ENCODE peak calls at places on chromosomes 11 and 22, in seven cellular contexts. One of them, this sample, is unnamed.
A peak's percentile ranks its signal among the peaks of the same experiment; 100 is the strongest.

GRCh38 chr11:28269621-28270020 is 161.4 kb downstream of the METTL15 start:
- DNase-seq in Peyer's patch: no peak
- DNase-seq in lower lobe of right lung: no peak
- DNase-seq in heart left ventricle: no peak
- DNase-seq in CD8-positive, alpha-beta memory T cell: no peak
- DNase-seq in MM.1S: no peak
- DNase-seq in colonic mucosa: no peak
- DNase-seq in this sample: no peak

GRCh38 chr11:66920978-66921784 is 37.0 kb downstream of the PC start:
- DNase-seq in Peyer's patch: no peak
- DNase-seq in lower lobe of right lung: no peak
- DNase-seq in heart left ventricle: no peak
- DNase-seq in CD8-positive, alpha-beta memory T cell: no peak
- DNase-seq in MM.1S: no peak
- DNase-seq in colonic mucosa: no peak
- DNase-seq in this sample: no peak

GRCh38 chr11:100731471-100731870 is 44.4 kb downstream of the ARHGAP42 start:
- DNase-seq in Peyer's patch: no peak
- DNase-seq in lower lobe of right lung: no peak
- DNase-seq in heart left ventricle: no peak
- DNase-seq in CD8-positive, alpha-beta memory T cell: no peak
- DNase-seq in MM.1S: no peak
- DNase-seq in colonic mucosa: no peak
- DNase-seq in this sample: no peak

GRCh38 chr22:38863531-38864131 is 8.4 kb downstream of the CBX6 start:
- DNase-seq in Peyer's patch: no peak
- DNase-seq in lower lobe of right lung: peak; percentile 36
- DNase-seq in heart left ventricle: no peak
- DNase-seq in CD8-positive, alpha-beta memory T cell: no peak
- DNase-seq in MM.1S: no peak
- DNase-seq in colonic mucosa: no peak
- DNase-seq in this sample: no peak

GRCh38 chr11:31967404-31967950 is 123.4 kb upstream of the RCN1 start:
- DNase-seq in Peyer's patch: no peak
- DNase-seq in lower lobe of right lung: no peak
- DNase-seq in heart left ventricle: no peak
- DNase-seq in CD8-positive, alpha-beta memory T cell: no peak
- DNase-seq in MM.1S: no peak
- DNase-seq in colonic mucosa: no peak
- DNase-seq in this sample: no peak

GRCh38 chr11:64598106-64598796 is 7.2 kb downstream of the SLC22A12 start:
- DNase-seq in Peyer's patch: no peak
- DNase-seq in lower lobe of right lung: peak; percentile 21
- DNase-seq in heart left ventricle: no peak
- DNase-seq in CD8-positive, alpha-beta memory T cell: no peak
- DNase-seq in MM.1S: no peak
- DNase-seq in colonic mucosa: no peak
- DNase-seq in this sample: no peak

GRCh38 chr22:50656122-50657070 is 16.2 kb upstream of the SHANK3 start:
- DNase-seq in Peyer's patch: no peak
- DNase-seq in lower lobe of right lung: peak; percentile 52
- DNase-seq in heart left ventricle: peak; percentile 73
- DNase-seq in CD8-positive, alpha-beta memory T cell: no peak
- DNase-seq in MM.1S: no peak
- DNase-seq in colonic mucosa: no peak
- DNase-seq in this sample: no peak

GRCh38 chr11:33751878-33752277 is 15.7 kb upstream of the CD59 start:
- DNase-seq in Peyer's patch: no peak
- DNase-seq in lower lobe of right lung: no peak
- DNase-seq in heart left ventricle: no peak
- DNase-seq in CD8-positive, alpha-beta memory T cell: no peak
- DNase-seq in MM.1S: no peak
- DNase-seq in colonic mucosa: no peak
- DNase-seq in this sample: no peak

GRCh38 chr11:123366924-123367323 is 63.1 kb upstream of the GRAMD1B start:
- DNase-seq in Peyer's patch: no peak
- DNase-seq in lower lobe of right lung: no peak
- DNase-seq in heart left ventricle: no peak
- DNase-seq in CD8-positive, alpha-beta memory T cell: no peak
- DNase-seq in MM.1S: no peak
- DNase-seq in colonic mucosa: no peak
- DNase-seq in this sample: no peak

GRCh38 chr22:37802310-37803194 is 5.2 kb upstream of the GCAT start:
- DNase-seq in Peyer's patch: no peak
- DNase-seq in lower lobe of right lung: peak; percentile 75
- DNase-seq in heart left ventricle: peak; percentile 73
- DNase-seq in CD8-positive, alpha-beta memory T cell: no peak
- DNase-seq in MM.1S: no peak
- DNase-seq in colonic mucosa: peak; percentile 70
- DNase-seq in this sample: no peak

GRCh38 chr11:62431171-62431895 is 12.5 kb downstream of the SCGB1A1 start:
- DNase-seq in Peyer's patch: no peak
- DNase-seq in lower lobe of right lung: no peak
- DNase-seq in heart left ventricle: no peak
- DNase-seq in CD8-positive, alpha-beta memory T cell: no peak
- DNase-seq in MM.1S: no peak
- DNase-seq in colonic mucosa: no peak
- DNase-seq in this sample: no peak

GRCh38 chr11:116414357-116414756 is 358.4 kb downstream of the BUD13 start:
- DNase-seq in Peyer's patch: no peak
- DNase-seq in lower lobe of right lung: no peak
- DNase-seq in heart left ventricle: no peak
- DNase-seq in CD8-positive, alpha-beta memory T cell: no peak
- DNase-seq in MM.1S: no peak
- DNase-seq in colonic mucosa: no peak
- DNase-seq in this sample: no peak

GRCh38 chr22:39559456-39560105 is 11.0 kb upstream of the CACNA1I start:
- DNase-seq in Peyer's patch: no peak
- DNase-seq in lower lobe of right lung: no peak
- DNase-seq in heart left ventricle: no peak
- DNase-seq in CD8-positive, alpha-beta memory T cell: no peak
- DNase-seq in MM.1S: no peak
- DNase-seq in colonic mucosa: no peak
- DNase-seq in this sample: no peak

GRCh38 chr11:74739546-74740270 is 8.5 kb upstream of the CHRDL2 start:
- DNase-seq in Peyer's patch: no peak
- DNase-seq in lower lobe of right lung: no peak
- DNase-seq in heart left ventricle: peak; percentile 47
- DNase-seq in CD8-positive, alpha-beta memory T cell: peak; percentile 31
- DNase-seq in MM.1S: peak; percentile 31
- DNase-seq in colonic mucosa: peak; percentile 36
- DNase-seq in this sample: no peak

GRCh38 chr22:24590596-24591173 is 2.2 kb downstream of the LRRC75B start:
- DNase-seq in Peyer's patch: no peak
- DNase-seq in lower lobe of right lung: no peak
- DNase-seq in heart left ventricle: no peak
- DNase-seq in CD8-positive, alpha-beta memory T cell: no peak
- DNase-seq in MM.1S: no peak
- DNase-seq in colonic mucosa: no peak
- DNase-seq in this sample: no peak

DNA sequence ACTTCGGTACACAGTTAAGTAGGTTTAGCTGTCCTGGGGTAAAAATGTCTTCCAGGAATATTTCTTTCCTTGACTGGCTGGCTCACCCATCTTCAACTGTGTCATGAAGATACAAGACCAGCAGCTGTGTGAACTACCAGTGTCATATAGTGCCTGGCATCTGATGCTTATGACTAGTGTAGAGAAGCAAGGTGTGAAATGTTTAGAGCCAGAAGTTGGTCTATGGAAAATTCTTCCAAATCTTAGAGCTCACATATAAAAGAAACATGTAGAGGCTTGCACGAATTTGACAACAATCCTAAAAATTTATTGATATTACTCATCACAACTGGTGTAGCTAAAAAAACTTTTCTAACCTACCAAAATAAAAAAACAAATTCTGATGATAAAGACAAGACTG is 54.4 kb downstream of the ARL14EP start:
- DNase-seq in Peyer's patch: no peak
- DNase-seq in lower lobe of right lung: no peak
- DNase-seq in heart left ventricle: no peak
- DNase-seq in CD8-positive, alpha-beta memory T cell: no peak
- DNase-seq in MM.1S: no peak
- DNase-seq in colonic mucosa: no peak
- DNase-seq in this sample: peak; percentile 13
- H3K27me3 ChIP-seq in Peyer's patch: no peaks in the 10 kb centered on the region
- H3K27me3 ChIP-seq in lower lobe of right lung: no peaks in the 10 kb centered on the region
- H3K27me3 ChIP-seq in heart left ventricle: no peaks in the 10 kb centered on the region
- H3K27me3 ChIP-seq in CD8-positive, alpha-beta memory T cell: no peaks in the 10 kb centered on the region
- H3K27me3 ChIP-seq in MM.1S: no peaks in the 10 kb centered on the region
- H3K27me3 ChIP-seq in colonic mucosa: no peaks in the 10 kb centered on the region
- H3K27me3 ChIP-seq in this sample: no peaks in the 10 kb centered on the region

GRCh38 chr11:102734650-102735049 is 9.9 kb upstream of the MMP8 start:
- DNase-seq in Peyer's patch: no peak
- DNase-seq in lower lobe of right lung: no peak
- DNase-seq in heart left ventricle: no peak
- DNase-seq in CD8-positive, alpha-beta memory T cell: no peak
- DNase-seq in MM.1S: no peak
- DNase-seq in colonic mucosa: no peak
- DNase-seq in this sample: no peak

GRCh38 chr11:102730036-102730815 is 5.5 kb upstream of the MMP8 start:
- DNase-seq in Peyer's patch: no peak
- DNase-seq in lower lobe of right lung: no peak
- DNase-seq in heart left ventricle: no peak
- DNase-seq in CD8-positive, alpha-beta memory T cell: no peak
- DNase-seq in MM.1S: no peak
- DNase-seq in colonic mucosa: no peak
- DNase-seq in this sample: no peak

GRCh38 chr11:102727890-102728289 is 3.1 kb upstream of the MMP8 start:
- DNase-seq in Peyer's patch: no peak
- DNase-seq in lower lobe of right lung: no peak
- DNase-seq in heart left ventricle: no peak
- DNase-seq in CD8-positive, alpha-beta memory T cell: no peak
- DNase-seq in MM.1S: no peak
- DNase-seq in colonic mucosa: no peak
- DNase-seq in this sample: peak; percentile 42

DNA sequence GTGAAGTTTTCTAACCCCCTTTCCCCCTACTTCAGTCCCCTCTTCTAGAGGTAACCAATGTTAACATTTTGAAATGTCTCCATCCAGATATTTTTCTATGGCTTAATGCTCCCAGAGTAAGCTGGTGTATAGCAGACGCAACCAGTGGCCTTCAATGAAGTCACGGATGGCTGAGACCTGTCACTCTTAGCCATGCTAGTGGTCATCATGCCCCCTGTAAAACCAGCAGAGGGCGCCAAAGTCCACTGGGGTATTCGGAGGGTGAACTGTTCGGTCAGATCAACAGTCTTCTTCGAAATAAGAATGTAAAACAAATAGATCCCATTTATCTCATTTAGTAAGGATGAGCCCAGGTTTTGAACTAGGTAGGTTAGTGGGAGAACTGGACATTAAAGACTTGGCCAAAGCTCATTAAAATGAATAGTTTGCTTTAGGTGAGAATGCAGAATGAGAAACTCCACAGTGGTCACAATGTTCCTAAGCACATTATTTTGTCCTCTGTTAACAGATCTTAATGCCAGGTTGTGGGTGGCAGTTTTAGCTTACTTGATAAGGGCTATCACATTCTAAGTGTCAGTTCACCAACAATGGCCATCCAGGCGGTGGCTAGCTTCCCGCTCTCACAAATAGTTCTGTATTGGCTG is 8.6 kb upstream of the MMP8 start:
- DNase-seq in Peyer's patch: no peak
- DNase-seq in lower lobe of right lung: peak; percentile 68
- DNase-seq in heart left ventricle: peak; percentile 27
- DNase-seq in CD8-positive, alpha-beta memory T cell: no peak
- DNase-seq in MM.1S: peak; percentile 61
- DNase-seq in colonic mucosa: peak; percentile 82
- DNase-seq in this sample: no peak
- H3K27me3 ChIP-seq in Peyer's patch: no peaks in the 10 kb centered on the region
- H3K27me3 ChIP-seq in lower lobe of right lung: no peaks in the 10 kb centered on the region
- H3K27me3 ChIP-seq in heart left ventricle: no peaks in the 10 kb centered on the region
- H3K27me3 ChIP-seq in CD8-positive, alpha-beta memory T cell: no peaks in the 10 kb centered on the region
- H3K27me3 ChIP-seq in MM.1S: no peaks in the 10 kb centered on the region
- H3K27me3 ChIP-seq in colonic mucosa: no peaks in the 10 kb centered on the region
- H3K27me3 ChIP-seq in this sample: no peaks in the 10 kb centered on the region

GRCh38 chr11:17707833-17708232 is 11.5 kb upstream of the MYOD1 start:
- DNase-seq in Peyer's patch: no peak
- DNase-seq in lower lobe of right lung: no peak
- DNase-seq in heart left ventricle: no peak
- DNase-seq in CD8-positive, alpha-beta memory T cell: no peak
- DNase-seq in MM.1S: no peak
- DNase-seq in colonic mucosa: no peak
- DNase-seq in this sample: no peak
- H3K27me3 ChIP-seq in Peyer's patch: no peaks in the 10 kb centered on the region
- H3K27me3 ChIP-seq in lower lobe of right lung: peaks cover 16% of the 10 kb centered on the region
- H3K27me3 ChIP-seq in heart left ventricle: no peaks in the 10 kb centered on the region
- H3K27me3 ChIP-seq in CD8-positive, alpha-beta memory T cell: no peaks in the 10 kb centered on the region
- H3K27me3 ChIP-seq in MM.1S: no peaks in the 10 kb centered on the region
- H3K27me3 ChIP-seq in colonic mucosa: no peaks in the 10 kb centered on the region
- H3K27me3 ChIP-seq in this sample: peaks cover 3% of the 10 kb centered on the region

GRCh38 chr11:35424157-35424945 is 5.0 kb upstream of the SLC1A2 start:
- DNase-seq in Peyer's patch: no peak
- DNase-seq in lower lobe of right lung: no peak
- DNase-seq in heart left ventricle: no peak
- DNase-seq in CD8-positive, alpha-beta memory T cell: no peak
- DNase-seq in MM.1S: no peak
- DNase-seq in colonic mucosa: no peak
- DNase-seq in this sample: no peak
- H3K27me3 ChIP-seq in Peyer's patch: no peaks in the 10 kb centered on the region
- H3K27me3 ChIP-seq in lower lobe of right lung: peaks cover 16% of the 10 kb centered on the region
- H3K27me3 ChIP-seq in heart left ventricle: no peaks in the 10 kb centered on the region
- H3K27me3 ChIP-seq in CD8-positive, alpha-beta memory T cell: peaks cover 25% of the 10 kb centered on the region
- H3K27me3 ChIP-seq in MM.1S: peaks cover 19% of the 10 kb centered on the region
- H3K27me3 ChIP-seq in colonic mucosa: peaks cover 31% of the 10 kb centered on the region
- H3K27me3 ChIP-seq in this sample: peaks cover 37% of the 10 kb centered on the region

DNA sequence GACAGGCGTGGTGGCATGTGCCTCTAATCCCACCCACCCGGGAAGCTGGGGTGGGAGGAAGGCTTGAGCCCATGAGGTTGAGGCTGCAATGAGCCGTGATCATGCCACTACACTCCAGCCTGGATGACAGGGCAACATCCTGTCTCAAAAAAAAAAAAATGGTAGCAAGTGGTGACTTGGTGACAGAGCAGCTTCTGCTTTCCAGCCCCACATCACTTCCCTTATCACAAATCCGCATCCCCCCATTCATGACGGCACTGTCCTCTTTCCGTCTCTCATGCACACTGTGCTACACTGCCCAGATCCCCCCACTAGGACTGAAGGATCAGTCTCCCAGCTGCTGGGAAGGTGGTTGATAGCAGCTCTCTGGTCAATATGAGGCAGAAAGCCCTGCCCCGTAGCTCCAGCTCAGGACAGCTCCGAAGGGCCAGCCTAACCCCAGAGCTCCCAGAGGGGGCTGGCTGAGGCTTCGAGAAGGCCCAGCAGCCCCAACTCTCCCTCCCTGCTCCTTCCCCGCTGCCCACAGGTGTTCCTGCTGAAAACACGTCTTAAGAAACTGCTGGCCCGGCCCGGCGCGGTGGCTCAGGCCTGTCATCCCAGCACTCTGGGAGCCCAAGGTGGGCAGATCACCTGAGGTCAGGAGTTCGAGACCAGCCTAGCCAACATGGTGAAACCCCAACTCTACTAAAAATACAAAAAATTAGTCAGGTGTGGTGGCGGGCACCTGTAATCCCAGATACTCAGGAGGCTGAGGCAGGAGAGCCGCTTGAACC is 15.9 kb downstream of the PGA5 start:
- DNase-seq in Peyer's patch: no peak
- DNase-seq in lower lobe of right lung: no peak
- DNase-seq in heart left ventricle: no peak
- DNase-seq in CD8-positive, alpha-beta memory T cell: no peak
- DNase-seq in MM.1S: no peak
- DNase-seq in colonic mucosa: no peak
- DNase-seq in this sample: no peak
- H3K27me3 ChIP-seq in Peyer's patch: no peaks in the 10 kb centered on the region
- H3K27me3 ChIP-seq in lower lobe of right lung: no peaks in the 10 kb centered on the region
- H3K27me3 ChIP-seq in heart left ventricle: no peaks in the 10 kb centered on the region
- H3K27me3 ChIP-seq in CD8-positive, alpha-beta memory T cell: no peaks in the 10 kb centered on the region
- H3K27me3 ChIP-seq in MM.1S: no peaks in the 10 kb centered on the region
- H3K27me3 ChIP-seq in colonic mucosa: no peaks in the 10 kb centered on the region
- H3K27me3 ChIP-seq in this sample: peaks cover 3% of the 10 kb centered on the region

This sample was measured in keratinocyte.